ENCODE peak calls at places on chromosomes 12 and 14, in nine cellular contexts. One of them, this sample, is unnamed.

GRCh38 chr12:88156075-88156654 is 14.1 kb downstream of the TMTC3 start:
- DNase-seq in naive thymus-derived CD4-positive, alpha-beta T cell: no peak
- DNase-seq in esophagus muscularis mucosa: no peak
- DNase-seq in cardiac muscle cell: no peak
- DNase-seq in heart right ventricle: no peak
- DNase-seq in CD4-positive, CD25-positive, alpha-beta regulatory T cell: no peak
- DNase-seq in CD8-positive, alpha-beta T cell: no peak
- DNase-seq in gastrocnemius medialis: no peak
- DNase-seq in pancreas: no peak
- DNase-seq in this sample: no peak

GRCh38 chr12:19236656-19237055 is 107.1 kb downstream of the PLEKHA5 start:
- DNase-seq in naive thymus-derived CD4-positive, alpha-beta T cell: peak; percentile 3
- DNase-seq in esophagus muscularis mucosa: no peak
- DNase-seq in cardiac muscle cell: peak; percentile 65
- DNase-seq in heart right ventricle: peak; percentile 16
- DNase-seq in CD4-positive, CD25-positive, alpha-beta regulatory T cell: no peak
- DNase-seq in CD8-positive, alpha-beta T cell: no peak
- DNase-seq in gastrocnemius medialis: no peak
- DNase-seq in pancreas: no peak
- DNase-seq in this sample: peak; percentile 77

GRCh38 chr12:52213541-52214420 is 19.3 kb upstream of the KRT7 start:
- DNase-seq in naive thymus-derived CD4-positive, alpha-beta T cell: peak; percentile 29
- DNase-seq in esophagus muscularis mucosa: no peak
- DNase-seq in cardiac muscle cell: peak; percentile 82
- DNase-seq in heart right ventricle: peak; percentile 58
- DNase-seq in CD4-positive, CD25-positive, alpha-beta regulatory T cell: peak; percentile 52
- DNase-seq in CD8-positive, alpha-beta T cell: peak; percentile 51
- DNase-seq in gastrocnemius medialis: peak; percentile 75
- DNase-seq in pancreas: peak; percentile 85
- DNase-seq in this sample: peak; percentile 81

GRCh38 chr14:71701990-71702389 is 230.2 kb upstream of the RGS6 start:
- DNase-seq in naive thymus-derived CD4-positive, alpha-beta T cell: no peak
- DNase-seq in esophagus muscularis mucosa: no peak
- DNase-seq in cardiac muscle cell: no peak
- DNase-seq in heart right ventricle: no peak
- DNase-seq in CD4-positive, CD25-positive, alpha-beta regulatory T cell: peak; percentile 22
- DNase-seq in CD8-positive, alpha-beta T cell: no peak
- DNase-seq in gastrocnemius medialis: no peak
- DNase-seq in pancreas: no peak
- DNase-seq in this sample: no peak

GRCh38 chr12:13635709-13636108 is 345.7 kb downstream of the GRIN2B start:
- DNase-seq in naive thymus-derived CD4-positive, alpha-beta T cell: no peak
- DNase-seq in esophagus muscularis mucosa: no peak
- DNase-seq in cardiac muscle cell: no peak
- DNase-seq in heart right ventricle: no peak
- DNase-seq in CD4-positive, CD25-positive, alpha-beta regulatory T cell: no peak
- DNase-seq in CD8-positive, alpha-beta T cell: no peak
- DNase-seq in gastrocnemius medialis: no peak
- DNase-seq in pancreas: no peak
- DNase-seq in this sample: no peak

GRCh38 chr12:47066278-47067048 is 13.0 kb upstream of the PCED1B start:
- DNase-seq in naive thymus-derived CD4-positive, alpha-beta T cell: no peak
- DNase-seq in esophagus muscularis mucosa: no peak
- DNase-seq in cardiac muscle cell: peak; percentile 45
- DNase-seq in heart right ventricle: no peak
- DNase-seq in CD4-positive, CD25-positive, alpha-beta regulatory T cell: peak; percentile 36
- DNase-seq in CD8-positive, alpha-beta T cell: no peak
- DNase-seq in gastrocnemius medialis: no peak
- DNase-seq in pancreas: no peak
- DNase-seq in this sample: no peak

GRCh38 chr12:113232787-113233585 is 11.7 kb downstream of the TPCN1 start:
- DNase-seq in naive thymus-derived CD4-positive, alpha-beta T cell: peak; percentile 86
- DNase-seq in esophagus muscularis mucosa: no peak
- DNase-seq in cardiac muscle cell: no peak
- DNase-seq in heart right ventricle: peak; percentile 57
- DNase-seq in CD4-positive, CD25-positive, alpha-beta regulatory T cell: peak; percentile 71
- DNase-seq in CD8-positive, alpha-beta T cell: peak; percentile 69
- DNase-seq in gastrocnemius medialis: peak; percentile 97
- DNase-seq in pancreas: no peak
- DNase-seq in this sample: peak; percentile 97

GRCh38 chr12:39764944-39765560 is 145.4 kb upstream of the ABCD2 start:
- DNase-seq in naive thymus-derived CD4-positive, alpha-beta T cell: peak; percentile 22
- DNase-seq in esophagus muscularis mucosa: no peak
- DNase-seq in cardiac muscle cell: peak; percentile 68
- DNase-seq in heart right ventricle: no peak
- DNase-seq in CD4-positive, CD25-positive, alpha-beta regulatory T cell: peak; percentile 52
- DNase-seq in CD8-positive, alpha-beta T cell: no peak
- DNase-seq in gastrocnemius medialis: no peak
- DNase-seq in pancreas: no peak
- DNase-seq in this sample: peak; percentile 67

GRCh38 chr14:29463727-29464370 is 463.8 kb downstream of the PRKD1 start:
- DNase-seq in naive thymus-derived CD4-positive, alpha-beta T cell: no peak
- DNase-seq in esophagus muscularis mucosa: no peak
- DNase-seq in cardiac muscle cell: peak; percentile 36
- DNase-seq in heart right ventricle: no peak
- DNase-seq in CD4-positive, CD25-positive, alpha-beta regulatory T cell: no peak
- DNase-seq in CD8-positive, alpha-beta T cell: no peak
- DNase-seq in gastrocnemius medialis: no peak
- DNase-seq in pancreas: no peak
- DNase-seq in this sample: no peak

DNA sequence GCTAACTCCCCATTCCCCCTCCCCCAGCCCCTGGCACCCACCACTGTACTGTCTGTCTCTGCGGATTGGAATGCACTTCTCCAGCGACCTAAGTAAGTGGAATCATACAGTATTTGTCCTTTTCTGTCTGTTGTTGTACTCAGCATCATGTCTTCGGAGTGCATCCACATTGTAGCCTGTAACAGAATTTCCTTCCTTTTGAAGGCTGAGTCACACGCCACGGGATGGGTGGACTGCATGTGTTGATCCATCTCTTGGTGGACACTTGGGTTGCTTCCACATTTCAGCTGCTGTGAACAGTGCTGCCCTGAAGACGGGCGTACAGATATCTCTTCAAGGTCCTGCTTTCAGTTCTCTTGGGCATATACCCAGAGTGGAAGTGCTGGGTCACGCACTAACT is 34.4 kb downstream of the DDX51 start:
- DNase-seq in naive thymus-derived CD4-positive, alpha-beta T cell: no peak
- DNase-seq in esophagus muscularis mucosa: no peak
- DNase-seq in cardiac muscle cell: no peak
- DNase-seq in heart right ventricle: no peak
- DNase-seq in CD4-positive, CD25-positive, alpha-beta regulatory T cell: no peak
- DNase-seq in CD8-positive, alpha-beta T cell: no peak
- DNase-seq in gastrocnemius medialis: no peak
- DNase-seq in pancreas: no peak
- DNase-seq in this sample: no peak
- H3K36me3 ChIP-seq in naive thymus-derived CD4-positive, alpha-beta T cell: peaks cover 56% of the 10 kb centered on the region
- H3K36me3 ChIP-seq in esophagus muscularis mucosa: peaks cover 61% of the 10 kb centered on the region
- H3K36me3 ChIP-seq in cardiac muscle cell: peaks cover 23% of the 10 kb centered on the region
- H3K36me3 ChIP-seq in heart right ventricle: peaks cover 2% of the 10 kb centered on the region
- H3K36me3 ChIP-seq in CD4-positive, CD25-positive, alpha-beta regulatory T cell: peaks cover 26% of the 10 kb centered on the region
- H3K36me3 ChIP-seq in CD8-positive, alpha-beta T cell: peaks cover 19% of the 10 kb centered on the region
- H3K36me3 ChIP-seq in gastrocnemius medialis: no peaks in the 10 kb centered on the region
- H3K36me3 ChIP-seq in pancreas: no peaks in the 10 kb centered on the region
- H3K36me3 ChIP-seq in this sample: peaks cover 13% of the 10 kb centered on the region

GRCh38 chr14:106528717-106529116 is 1002.3 kb downstream of the TMEM121 start:
- DNase-seq in naive thymus-derived CD4-positive, alpha-beta T cell: no peak
- DNase-seq in esophagus muscularis mucosa: no peak
- DNase-seq in cardiac muscle cell: no peak
- DNase-seq in heart right ventricle: no peak
- DNase-seq in CD4-positive, CD25-positive, alpha-beta regulatory T cell: no peak
- DNase-seq in CD8-positive, alpha-beta T cell: no peak
- DNase-seq in gastrocnemius medialis: no peak
- DNase-seq in pancreas: no peak
- DNase-seq in this sample: no peak

GRCh38 chr14:106530031-106530422 is 1003.6 kb downstream of the TMEM121 start:
- DNase-seq in naive thymus-derived CD4-positive, alpha-beta T cell: no peak
- DNase-seq in esophagus muscularis mucosa: no peak
- DNase-seq in cardiac muscle cell: no peak
- DNase-seq in heart right ventricle: no peak
- DNase-seq in CD4-positive, CD25-positive, alpha-beta regulatory T cell: no peak
- DNase-seq in CD8-positive, alpha-beta T cell: no peak
- DNase-seq in gastrocnemius medialis: no peak
- DNase-seq in pancreas: no peak
- DNase-seq in this sample: no peak

GRCh38 chr14:106530423-106531107 is 1004.2 kb downstream of the TMEM121 start:
- DNase-seq in naive thymus-derived CD4-positive, alpha-beta T cell: peak; percentile 43
- DNase-seq in esophagus muscularis mucosa: no peak
- DNase-seq in cardiac muscle cell: no peak
- DNase-seq in heart right ventricle: no peak
- DNase-seq in CD4-positive, CD25-positive, alpha-beta regulatory T cell: peak; percentile 52
- DNase-seq in CD8-positive, alpha-beta T cell: peak; percentile 33
- DNase-seq in gastrocnemius medialis: no peak
- DNase-seq in pancreas: no peak
- DNase-seq in this sample: peak; percentile 87
- H3K9me3 ChIP-seq in naive thymus-derived CD4-positive, alpha-beta T cell: no peaks in the 10 kb centered on the region
- H3K9me3 ChIP-seq in esophagus muscularis mucosa: no peaks in the 10 kb centered on the region
- H3K9me3 ChIP-seq in cardiac muscle cell: no peaks in the 10 kb centered on the region
- H3K9me3 ChIP-seq in heart right ventricle: peaks cover 3% of the 10 kb centered on the region
- H3K9me3 ChIP-seq in CD4-positive, CD25-positive, alpha-beta regulatory T cell: no peaks in the 10 kb centered on the region
- H3K9me3 ChIP-seq in CD8-positive, alpha-beta T cell: no peaks in the 10 kb centered on the region
- H3K9me3 ChIP-seq in gastrocnemius medialis: no peaks in the 10 kb centered on the region
- H3K9me3 ChIP-seq in pancreas: no peaks in the 10 kb centered on the region
- H3K9me3 ChIP-seq in this sample: peaks cover 8% of the 10 kb centered on the region

GRCh38 chr14:91258876-91259275 is 14.4 kb upstream of the GPR68 start:
- DNase-seq in naive thymus-derived CD4-positive, alpha-beta T cell: no peak
- DNase-seq in esophagus muscularis mucosa: no peak
- DNase-seq in cardiac muscle cell: no peak
- DNase-seq in heart right ventricle: no peak
- DNase-seq in CD4-positive, CD25-positive, alpha-beta regulatory T cell: no peak
- DNase-seq in CD8-positive, alpha-beta T cell: no peak
- DNase-seq in gastrocnemius medialis: no peak
- DNase-seq in pancreas: no peak
- DNase-seq in this sample: no peak

GRCh38 chr14:91256661-91257060 is 12.2 kb upstream of the GPR68 start:
- DNase-seq in naive thymus-derived CD4-positive, alpha-beta T cell: no peak
- DNase-seq in esophagus muscularis mucosa: no peak
- DNase-seq in cardiac muscle cell: peak; percentile 20
- DNase-seq in heart right ventricle: no peak
- DNase-seq in CD4-positive, CD25-positive, alpha-beta regulatory T cell: no peak
- DNase-seq in CD8-positive, alpha-beta T cell: no peak
- DNase-seq in gastrocnemius medialis: no peak
- DNase-seq in pancreas: no peak
- DNase-seq in this sample: no peak

GRCh38 chr14:91257328-91258020 is 13.0 kb upstream of the GPR68 start:
- DNase-seq in naive thymus-derived CD4-positive, alpha-beta T cell: peak; percentile 23
- DNase-seq in esophagus muscularis mucosa: no peak
- DNase-seq in cardiac muscle cell: no peak
- DNase-seq in heart right ventricle: no peak
- DNase-seq in CD4-positive, CD25-positive, alpha-beta regulatory T cell: no peak
- DNase-seq in CD8-positive, alpha-beta T cell: no peak
- DNase-seq in gastrocnemius medialis: no peak
- DNase-seq in pancreas: no peak
- DNase-seq in this sample: no peak

GRCh38 chr14:91255820-91256219 is 11.3 kb upstream of the GPR68 start:
- DNase-seq in naive thymus-derived CD4-positive, alpha-beta T cell: no peak
- DNase-seq in esophagus muscularis mucosa: no peak
- DNase-seq in cardiac muscle cell: no peak
- DNase-seq in heart right ventricle: no peak
- DNase-seq in CD4-positive, CD25-positive, alpha-beta regulatory T cell: no peak
- DNase-seq in CD8-positive, alpha-beta T cell: no peak
- DNase-seq in gastrocnemius medialis: no peak
- DNase-seq in pancreas: no peak
- DNase-seq in this sample: no peak

DNA sequence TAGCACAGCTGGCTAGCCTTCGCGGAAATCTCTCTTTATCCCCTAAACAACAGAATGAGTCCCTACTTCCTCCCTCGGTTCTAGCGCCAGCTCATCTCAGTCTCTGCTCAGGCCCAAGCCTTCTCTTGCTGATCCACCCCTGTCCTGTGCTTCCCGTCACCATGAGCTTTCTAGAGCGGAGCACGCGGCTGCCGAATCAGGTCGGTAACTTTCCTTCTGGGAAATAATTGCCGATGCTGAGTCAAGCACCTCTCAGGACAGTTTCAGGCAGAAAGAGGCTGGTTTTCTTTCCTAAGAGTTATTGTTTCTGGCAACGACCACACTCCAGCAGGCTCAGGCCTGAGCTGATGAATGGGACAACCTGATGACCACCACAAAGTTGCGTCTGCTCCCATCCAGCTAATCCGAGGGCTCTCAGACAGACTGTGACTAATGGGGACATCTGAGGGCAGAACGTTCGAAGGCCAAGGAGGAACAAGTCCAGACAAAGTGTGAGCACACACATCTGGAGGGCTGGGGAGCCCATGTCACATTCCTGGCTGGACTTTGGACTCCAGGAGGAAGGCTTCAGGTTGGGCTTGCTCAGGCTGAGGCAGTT is 13.6 kb upstream of the GPR68 start:
- DNase-seq in naive thymus-derived CD4-positive, alpha-beta T cell: no peak
- DNase-seq in esophagus muscularis mucosa: no peak
- DNase-seq in cardiac muscle cell: peak; percentile 54
- DNase-seq in heart right ventricle: no peak
- DNase-seq in CD4-positive, CD25-positive, alpha-beta regulatory T cell: no peak
- DNase-seq in CD8-positive, alpha-beta T cell: no peak
- DNase-seq in gastrocnemius medialis: peak; percentile 35
- DNase-seq in pancreas: no peak
- DNase-seq in this sample: no peak
- H3K27ac ChIP-seq in naive thymus-derived CD4-positive, alpha-beta T cell: no peak overlapping the region
- H3K27ac ChIP-seq in esophagus muscularis mucosa: peak overlapping the region; percentile 72
- H3K27ac ChIP-seq in cardiac muscle cell: no peak overlapping the region
- H3K27ac ChIP-seq in heart right ventricle: no peak overlapping the region
- H3K27ac ChIP-seq in CD4-positive, CD25-positive, alpha-beta regulatory T cell: no peak overlapping the region
- H3K27ac ChIP-seq in CD8-positive, alpha-beta T cell: no peak overlapping the region
- H3K27ac ChIP-seq in gastrocnemius medialis: no peak overlapping the region
- H3K27ac ChIP-seq in pancreas: no peak overlapping the region
- H3K27ac ChIP-seq in this sample: no peak overlapping the region

GRCh38 chr12:132571051-132571450 is 39.3 kb downstream of the LRCOL1 start:
- DNase-seq in naive thymus-derived CD4-positive, alpha-beta T cell: no peak
- DNase-seq in esophagus muscularis mucosa: no peak
- DNase-seq in cardiac muscle cell: no peak
- DNase-seq in heart right ventricle: no peak
- DNase-seq in CD4-positive, CD25-positive, alpha-beta regulatory T cell: no peak
- DNase-seq in CD8-positive, alpha-beta T cell: no peak
- DNase-seq in gastrocnemius medialis: no peak
- DNase-seq in pancreas: no peak
- DNase-seq in this sample: no peak

GRCh38 chr12:132571598-132571997 is 38.8 kb downstream of the LRCOL1 start:
- DNase-seq in naive thymus-derived CD4-positive, alpha-beta T cell: no peak
- DNase-seq in esophagus muscularis mucosa: no peak
- DNase-seq in cardiac muscle cell: no peak
- DNase-seq in heart right ventricle: no peak
- DNase-seq in CD4-positive, CD25-positive, alpha-beta regulatory T cell: no peak
- DNase-seq in CD8-positive, alpha-beta T cell: no peak
- DNase-seq in gastrocnemius medialis: no peak
- DNase-seq in pancreas: no peak
- DNase-seq in this sample: no peak

GRCh38 chr12:132568826-132569480 is 41.4 kb downstream of the LRCOL1 start:
- DNase-seq in naive thymus-derived CD4-positive, alpha-beta T cell: no peak
- DNase-seq in esophagus muscularis mucosa: no peak
- DNase-seq in cardiac muscle cell: no peak
- DNase-seq in heart right ventricle: no peak
- DNase-seq in CD4-positive, CD25-positive, alpha-beta regulatory T cell: no peak
- DNase-seq in CD8-positive, alpha-beta T cell: no peak
- DNase-seq in gastrocnemius medialis: no peak
- DNase-seq in pancreas: no peak
- DNase-seq in this sample: no peak

GRCh38 chr12:132570635-132571034 is 39.7 kb downstream of the LRCOL1 start:
- DNase-seq in naive thymus-derived CD4-positive, alpha-beta T cell: no peak
- DNase-seq in esophagus muscularis mucosa: no peak
- DNase-seq in cardiac muscle cell: no peak
- DNase-seq in heart right ventricle: no peak
- DNase-seq in CD4-positive, CD25-positive, alpha-beta regulatory T cell: no peak
- DNase-seq in CD8-positive, alpha-beta T cell: no peak
- DNase-seq in gastrocnemius medialis: no peak
- DNase-seq in pancreas: no peak
- DNase-seq in this sample: no peak

GRCh38 chr12:132569856-132570480 is 40.4 kb downstream of the LRCOL1 start:
- DNase-seq in naive thymus-derived CD4-positive, alpha-beta T cell: no peak
- DNase-seq in esophagus muscularis mucosa: no peak
- DNase-seq in cardiac muscle cell: no peak
- DNase-seq in heart right ventricle: no peak
- DNase-seq in CD4-positive, CD25-positive, alpha-beta regulatory T cell: no peak
- DNase-seq in CD8-positive, alpha-beta T cell: no peak
- DNase-seq in gastrocnemius medialis: no peak
- DNase-seq in pancreas: no peak
- DNase-seq in this sample: no peak
- H3K36me3 ChIP-seq in naive thymus-derived CD4-positive, alpha-beta T cell: peaks cover 73% of the 10 kb centered on the region
- H3K36me3 ChIP-seq in esophagus muscularis mucosa: peaks cover 71% of the 10 kb centered on the region
- H3K36me3 ChIP-seq in cardiac muscle cell: peaks cover 10% of the 10 kb centered on the region
- H3K36me3 ChIP-seq in heart right ventricle: peaks cover 8% of the 10 kb centered on the region
- H3K36me3 ChIP-seq in CD4-positive, CD25-positive, alpha-beta regulatory T cell: no peaks in the 10 kb centered on the region
- H3K36me3 ChIP-seq in CD8-positive, alpha-beta T cell: peaks cover 5% of the 10 kb centered on the region
- H3K36me3 ChIP-seq in gastrocnemius medialis: no peaks in the 10 kb centered on the region
- H3K36me3 ChIP-seq in pancreas: peaks cover 4% of the 10 kb centered on the region
- H3K36me3 ChIP-seq in this sample: no peaks in the 10 kb centered on the region

This sample was measured in Karpas-422.